ENCODE peak calls at places on chromosomes 13 and 19, in ten cellular contexts. F is hepatocyte; U is non-pigmented ciliary epithelial cell; W is activated CD8-positive, alpha-beta memory T cell treated with anti-CD3 and anti-CD28 coated beads for 1 hour; J is activated CD4-positive, alpha-beta T cell treated with anti-CD3 and anti-CD28 coated beads for 48 hours; T is HTR-8/SVneo; G is Right ventricle myocardium superior; S is mucosa of descending colon; I is stimulated activated CD8-positive, alpha-beta memory T cell treated with anti-CD3 and anti-CD28 coated beads, Interleukin-4, amount 100 ng/mL, for 1 hour; Z is fibroblast of the conjunctiva. P is an unnamed sample.
A peak's percentile ranks its signal among the peaks of the same experiment; 100 is the strongest.

GRCh38 chr19:40807147-40808020 is 8.4 kb downstream of the EGLN2 start:
- DNase-seq in F (peak; percentile 78), U (no peak), W (no peak), J (peak; percentile 46), T (no peak), G (no peak), S (peak; percentile 56), I (no peak), Z (no peak), P (no peak)

GRCh38 chr19:7734220-7735203 is 2.6 kb upstream of the CLEC4G start:
- DNase-seq in F (no peak), U (no peak), W (no peak), J (no peak), T (no peak), G (no peak), S (no peak), I (no peak), Z (no peak), P (no peak)

GRCh38 chr19:6983448-6983847 is 37.8 kb downstream of the MBD3L2B start:
- DNase-seq in F (no peak), U (no peak), W (no peak), J (no peak), T (no peak), G (no peak), S (no peak), I (no peak), Z (no peak), P (no peak)

GRCh38 chr13:29567411-29567810 is 28.1 kb downstream of the SLC7A1 start:
- DNase-seq in F (no peak), U (no peak), W (no peak), J (no peak), T (no peak), G (no peak), S (no peak), I (no peak), Z (no peak), P (no peak)

GRCh38 chr19:34232566-34233481 is 21.5 kb upstream of the GARRE1 start:
- DNase-seq in F (peak; percentile 49), U (peak; percentile 89), W (no peak), J (peak; percentile 43), T (peak; percentile 68), G (peak; percentile 78), S (no peak), I (no peak), Z (peak; percentile 52), P (peak; percentile 98)

GRCh38 chr19:6103217-6103644 is 7.1 kb downstream of the RFX2 start:
- DNase-seq in F (no peak), U (peak; percentile 58), W (no peak), J (no peak), T (no peak), G (peak; percentile 85), S (peak; percentile 41), I (no peak), Z (peak; percentile 93), P (no peak)

GRCh38 chr13:105991622-105992254 is 543.7 kb downstream of the EFNB2 start:
- DNase-seq in F (no peak), U (peak; percentile 34), W (no peak), J (no peak), T (no peak), G (no peak), S (no peak), I (no peak), Z (peak; percentile 23), P (peak; percentile 91)

GRCh38 chr13:109740121-109740520 is 46.3 kb downstream of the IRS2 start:
- DNase-seq in F (no peak), U (no peak), W (no peak), J (no peak), T (no peak), G (no peak), S (no peak), I (no peak), Z (no peak), P (no peak)

GRCh38 chr19:4368128-4368820 is 24.9 kb downstream of the MPND start:
- DNase-seq in F (no peak), U (no peak), W (no peak), J (no peak), T (no peak), G (no peak), S (no peak), I (no peak), Z (no peak), P (no peak)

GRCh38 chr19:17255150-17255621 is 9.4 kb downstream of the USHBP1 start:
- DNase-seq in F (peak; percentile 25), U (no peak), W (no peak), J (no peak), T (no peak), G (no peak), S (no peak), I (no peak), Z (no peak), P (no peak)

GRCh38 chr13:62193919-62194318 is 778.3 kb upstream of the PCDH20 start:
- DNase-seq in F (no peak), U (no peak), W (no peak), J (no peak), T (no peak), G (no peak), S (no peak), I (no peak), Z (no peak), P (no peak)

GRCh38 chr13:66077286-66077685 is 1152.8 kb downstream of the PCDH9 start:
- DNase-seq in F (no peak), U (no peak), W (no peak), J (no peak), T (no peak), G (no peak), S (no peak), I (no peak), Z (no peak), P (no peak)

GRCh38 chr13:79187917-79188699 is 217.9 kb downstream of the RBM26 start:
- DNase-seq in F (no peak), U (no peak), W (no peak), J (no peak), T (no peak), G (no peak), S (no peak), I (no peak), Z (no peak), P (no peak)

GRCh38 chr19:11152318-11153062 is 3.1 kb downstream of the SPC24 start:
- DNase-seq in F (no peak), U (no peak), W (no peak), J (no peak), T (no peak), G (peak; percentile 82), S (peak; percentile 52), I (no peak), Z (peak; percentile 85), P (no peak)

GRCh38 chr13:73765651-73766384 is 368.4 kb downstream of the KLF12 start:
- DNase-seq in F (peak; percentile 80), U (peak; percentile 61), W (peak; percentile 60), J (peak; percentile 76), T (no peak), G (peak; percentile 90), S (peak; percentile 88), I (peak; percentile 50), Z (no peak), P (peak; percentile 9)

GRCh38 chr19:49125025-49125731 is 5.8 kb downstream of the PPFIA3 start:
- DNase-seq in F (peak; percentile 59), U (no peak), W (no peak), J (no peak), T (no peak), G (no peak), S (peak; percentile 83), I (no peak), Z (no peak), P (no peak)

GRCh38 chr13:112453207-112453829 is 77.2 kb downstream of the SPACA7 start:
- DNase-seq in F (no peak), U (no peak), W (no peak), J (no peak), T (no peak), G (no peak), S (no peak), I (no peak), Z (no peak), P (no peak)

GRCh38 chr19:2136796-2137195 is 14.6 kb downstream of the AP3D1 start:
- DNase-seq in F (no peak), U (no peak), W (no peak), J (no peak), T (no peak), G (no peak), S (no peak), I (no peak), Z (no peak), P (no peak)

GRCh38 chr19:53865918-53866696 is 1.6 kb upstream of the MYADM start:
- DNase-seq in F (peak; percentile 91), U (no peak), W (peak; percentile 54), J (peak; percentile 66), T (no peak), G (peak; percentile 93), S (peak; percentile 78), I (no peak), Z (no peak), P (no peak)

GRCh38 chr19:31969110-31969509 is 376.3 kb upstream of the ZNF507 start:
- DNase-seq in F (no peak), U (no peak), W (no peak), J (no peak), T (no peak), G (no peak), S (no peak), I (no peak), Z (no peak), P (no peak)

GRCh38 chr13:46211521-46212351 is at the start of gene LRRC63:
- DNase-seq in F (peak; percentile 89), U (no peak), W (peak; percentile 80), J (peak; percentile 87), T (peak; percentile 23), G (peak; percentile 88), S (peak; percentile 66), I (peak; percentile 60), Z (peak; percentile 26), P (peak; percentile 64)

GRCh38 chr13:23865065-23865464 is 24.1 kb downstream of the MIPEP start:
- DNase-seq in F (no peak), U (no peak), W (no peak), J (no peak), T (no peak), G (no peak), S (no peak), I (no peak), Z (no peak), P (no peak)

GRCh38 chr19:47725759-47726401 is 12.7 kb downstream of the EHD2 start:
- DNase-seq in F (no peak), U (no peak), W (no peak), J (no peak), T (no peak), G (no peak), S (no peak), I (no peak), Z (no peak), P (no peak)

GRCh38 chr19:16383584-16384161 is 59.0 kb downstream of the KLF2 start:
- DNase-seq in F (no peak), U (no peak), W (no peak), J (no peak), T (no peak), G (peak; percentile 45), S (no peak), I (no peak), Z (no peak), P (no peak)

GRCh38 chr19:28010656-28011055 is 1202.3 kb downstream of the UQCRFS1 start:
- DNase-seq in F (peak; percentile 33), U (no peak), W (no peak), J (no peak), T (no peak), G (no peak), S (peak; percentile 9), I (no peak), Z (no peak), P (no peak)

GRCh38 chr13:20340759-20341161 is 108.6 kb upstream of the GJB6 start:
- DNase-seq in F (no peak), U (no peak), W (no peak), J (no peak), T (no peak), G (peak; percentile 54), S (no peak), I (no peak), Z (no peak), P (no peak)